ENCODE peak calls at places on chromosomes 3 and 15, in six cellular contexts. P, V, Z, G, K and U are unnamed samples.

GRCh38 chr3:155015776-155016451 is 64.2 kb upstream of the MME start:
- DNase-seq in P (no peak), V (no peak), K (no peak), G (peak; percentile 16), Z (no peak), U (no peak)

GRCh38 chr3:36911990-36912804 is 32.7 kb downstream of the TRANK1 start:
- DNase-seq in G (peak; percentile 75), P (no peak), Z (peak; percentile 31), K (peak; percentile 27), V (no peak), U (peak; percentile 49)

GRCh38 chr3:197306374-197307086 is 8.1 kb upstream of the DLG1 start:
- DNase-seq in G (peak; percentile 87), V (no peak), K (peak; percentile 82), Z (peak; percentile 82), P (no peak), U (no peak)

GRCh38 chr15:68819451-68820204 is 1.1 kb downstream of the ANP32A start:
- DNase-seq in P (no peak), G (peak; percentile 52), K (no peak), Z (peak; percentile 48), V (peak; percentile 35), U (no peak)

GRCh38 chr3:182989566-182989965 is 9.2 kb upstream of the DCUN1D1 start:
- DNase-seq in Z (no peak), V (no peak), K (no peak), P (peak; percentile 40), G (no peak), U (no peak)

GRCh38 chr3:40317061-40317676 is 7.7 kb downstream of the EIF1B start:
- DNase-seq in K (no peak), P (peak; percentile 34), Z (peak; percentile 50), G (peak; percentile 66), V (no peak), U (no peak)

GRCh38 chr15:48177383-48177874 is 666 bp downstream of the MYEF2 start:
- DNase-seq in G (peak; percentile 80), P (no peak), Z (peak; percentile 39), K (no peak), V (no peak), U (no peak)

GRCh38 chr15:49145651-49146609 is 9.5 kb downstream of the COPS2 start:
- DNase-seq in G (peak; percentile 74), P (no peak), K (no peak), Z (peak; percentile 55), V (no peak), U (peak; percentile 23)

GRCh38 chr15:100966997-100967396 is 47.8 kb downstream of the LRRK1 start:
- DNase-seq in G (no peak), V (no peak), K (no peak), Z (no peak), P (no peak), U (no peak)

GRCh38 chr3:123642182-123642956 is 57.5 kb upstream of the HACD2 start:
- DNase-seq in V (peak; percentile 30), K (peak; percentile 79), G (peak; percentile 89), Z (peak; percentile 93), P (peak; percentile 74), U (peak; percentile 68)

GRCh38 chr15:51830279-51830806 is 890 bp downstream of the TMOD3 start:
- DNase-seq in Z (peak; percentile 17), K (no peak), P (no peak), G (peak; percentile 79), V (no peak), U (peak; percentile 32)

GRCh38 chr15:73818308-73818985 is 54.9 kb upstream of the TBC1D21 start:
- DNase-seq in V (no peak), G (no peak), Z (no peak), P (no peak), K (no peak), U (no peak)

GRCh38 chr3:131221731-131222130 is 159.8 kb upstream of the NUDT16 start:
- DNase-seq in K (peak; percentile 88), G (peak; percentile 92), Z (peak; percentile 84), P (no peak), V (no peak), U (no peak)

GRCh38 chr3:187997490-187997889 is 156.5 kb upstream of the LPP start:
- DNase-seq in P (no peak), G (no peak), V (no peak), K (no peak), Z (peak; percentile 75), U (no peak)

GRCh38 chr3:68207327-68207726 is 552.9 kb upstream of the SUCLG2 start:
- DNase-seq in G (no peak), Z (no peak), V (no peak), K (no peak), P (no peak), U (no peak)

GRCh38 chr3:107545680-107546120 is 22.9 kb downstream of the BBX start:
- DNase-seq in Z (no peak), G (peak; percentile 65), P (no peak), V (no peak), K (peak; percentile 31), U (no peak)

GRCh38 chr3:62260655-62261054 is 112.7 kb downstream of the FEZF2 start:
- DNase-seq in P (no peak), K (no peak), G (no peak), Z (no peak), V (no peak), U (no peak)

GRCh38 chr15:55909036-55909811 is 84.2 kb downstream of the NEDD4 start:
- DNase-seq in G (peak; percentile 45), V (no peak), Z (peak; percentile 60), P (no peak), K (no peak), U (no peak)

GRCh38 chr15:62877276-62877857 is 165.2 kb upstream of the TPM1 start:
- DNase-seq in Z (no peak), G (no peak), P (no peak), K (no peak), V (no peak), U (no peak)

GRCh38 chr3:197234947-197235914 is 63.2 kb downstream of the DLG1 start:
- DNase-seq in G (no peak), Z (no peak), V (no peak), P (no peak), K (no peak), U (no peak)

GRCh38 chr3:187945374-187945773 is 200.1 kb upstream of the BCL6 start:
- DNase-seq in Z (no peak), K (no peak), P (no peak), G (no peak), V (no peak), U (no peak)

GRCh38 chr15:36883705-36884355 is 216.5 kb downstream of the MEIS2 start:
- DNase-seq in G (peak; percentile 85), K (peak; percentile 52), V (no peak), P (peak; percentile 84), Z (peak; percentile 74), U (peak; percentile 57)

DNA sequence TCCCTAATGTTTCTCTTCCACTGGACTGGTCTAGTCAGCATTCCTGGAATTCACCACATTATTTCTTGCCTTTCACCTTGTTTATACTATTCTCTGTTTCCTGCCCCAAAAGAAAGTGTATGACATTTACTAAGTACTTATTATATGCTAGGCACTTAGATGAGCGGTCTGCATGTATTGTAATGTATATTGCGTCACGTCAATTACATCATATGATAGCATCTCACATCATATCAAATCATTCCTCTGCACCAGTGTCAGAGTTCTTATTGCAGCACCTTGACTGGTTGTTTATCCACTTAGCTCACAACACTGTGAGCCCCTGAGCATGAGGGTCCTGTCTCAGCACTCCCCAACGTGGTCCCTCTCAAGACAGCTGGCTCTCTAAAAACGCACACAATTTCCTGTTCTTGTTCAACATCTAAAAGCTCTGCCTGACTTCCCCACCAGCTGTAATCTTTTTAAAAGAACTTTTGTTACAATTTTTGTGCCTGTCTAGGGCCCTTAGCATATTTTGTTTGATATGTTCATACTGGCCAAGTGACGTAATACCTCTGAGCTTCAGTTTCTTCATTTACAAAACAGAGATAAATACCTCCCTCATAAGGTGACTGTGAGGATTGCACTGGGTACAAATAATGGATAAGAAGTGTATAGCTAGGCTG is 58.8 kb downstream of the ARHGAP31 start:
- DNase-seq in K (peak; percentile 42), P (no peak), G (peak; percentile 68), Z (peak; percentile 75), V (no peak), U (peak; percentile 54)
- TF ChIP-seq CTCF in K (peak; percentile 54), P (no peak), G (peak; percentile 35), Z (peak; percentile 71), V (no peak), U (peak; percentile 51)

DNA sequence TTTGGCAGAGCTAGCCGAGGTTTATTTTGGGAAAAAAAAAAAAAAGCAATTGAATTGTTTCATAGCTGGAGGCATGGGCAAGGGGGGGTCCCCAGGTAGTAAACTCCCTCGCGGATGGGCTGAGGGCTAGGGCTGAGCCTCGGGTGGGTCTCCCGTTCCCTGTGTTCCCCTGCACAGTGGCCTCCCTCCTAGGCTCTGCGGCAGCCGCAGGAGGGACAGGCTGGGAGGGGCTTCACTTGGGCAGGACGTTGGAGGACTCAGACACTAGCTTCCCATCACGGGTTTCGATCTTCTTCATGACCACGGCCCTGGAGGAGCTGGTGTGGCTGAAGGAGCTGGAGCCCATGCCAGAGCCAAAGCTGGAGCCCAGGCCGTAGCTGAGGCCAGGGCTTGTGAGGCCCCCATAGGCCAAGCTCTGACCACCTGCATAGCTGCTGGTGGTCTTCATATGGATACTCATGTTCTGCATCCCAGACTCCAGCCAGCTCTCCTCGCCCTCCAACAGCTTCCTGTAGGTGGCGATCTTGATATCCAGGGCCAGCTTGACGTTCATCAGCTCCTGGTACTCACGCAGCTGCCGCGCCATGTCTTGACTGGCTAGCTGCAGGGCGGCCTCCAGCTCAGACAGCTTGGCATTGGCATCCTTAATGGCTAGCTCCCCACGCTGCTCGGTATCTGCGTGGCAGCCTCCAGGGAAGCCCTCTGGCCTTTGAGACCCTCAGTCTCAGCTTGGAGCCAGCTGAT is 64.0 kb upstream of the CDAN1 start:
- DNase-seq in G (no peak), K (no peak), P (no peak), Z (no peak), V (no peak), U (no peak)
- TF ChIP-seq CTCF in G (peak; percentile 13), K (no peak), P (no peak), Z (no peak), V (no peak), U (peak; percentile 9)

DNA sequence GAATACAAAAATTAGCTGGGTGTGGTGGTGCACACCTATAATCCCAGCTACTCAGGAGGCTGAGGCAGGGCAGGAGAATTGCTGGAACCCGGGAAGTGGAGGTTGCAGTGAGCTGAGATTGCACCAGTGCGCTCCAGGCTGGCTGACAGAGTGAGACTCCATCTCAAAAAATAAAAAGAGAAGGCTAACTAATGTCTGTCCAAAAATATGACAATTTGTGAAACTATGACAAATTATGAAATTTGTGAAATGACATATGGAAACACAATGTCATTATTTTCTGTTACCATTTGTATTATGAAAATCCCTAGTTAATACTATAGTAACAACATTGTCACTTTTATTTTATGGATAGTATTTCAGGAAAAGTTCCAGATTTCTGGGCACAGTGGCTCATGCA is 1306.3 kb upstream of the EPHA6 start:
- DNase-seq in G (no peak), Z (no peak), P (no peak), V (no peak), K (no peak), U (no peak)
- TF ChIP-seq CTCF in G (no peak), Z (no peak), P (no peak), V (no peak), K (no peak), U (no peak)

GRCh38 chr15:71107501-71107815 is 7.8 kb upstream of the THSD4 start:
- DNase-seq in Z (no peak), K (no peak), G (no peak), V (no peak), P (no peak), U (no peak)

GRCh38 chr15:71106802-71107500 is 8.3 kb upstream of the THSD4 start:
- DNase-seq in P (no peak), K (no peak), G (peak; percentile 22), Z (no peak), V (no peak), U (no peak)

GRCh38 chr15:71110800-71111565 is 4.3 kb upstream of the THSD4 start:
- DNase-seq in V (no peak), G (no peak), Z (no peak), P (no peak), K (no peak), U (no peak)

GRCh38 chr15:71109890-71110289 is 5.4 kb upstream of the THSD4 start:
- DNase-seq in P (no peak), Z (no peak), K (no peak), G (no peak), V (no peak), U (no peak)

GRCh38 chr15:71109130-71109529 is 6.1 kb upstream of the THSD4 start:
- DNase-seq in Z (peak; percentile 79), P (no peak), G (peak; percentile 56), K (peak; percentile 64), V (no peak), U (no peak)
- TF ChIP-seq CTCF in Z (peak; percentile 65), P (no peak), G (peak; percentile 35), K (peak; percentile 63), V (no peak), U (peak; percentile 44)